ENCODE peak calls at places on chromosomes 3 and 15, in ten cellular contexts. One of them, this sample, is unnamed.

GRCh38 chr15:74383695-74384565 is 16.5 kb upstream of the CYP11A1 start:
- DNase-seq in tibial nerve: no peak
- DNase-seq in suprapubic skin: no peak
- DNase-seq in body of pancreas: no peak
- DNase-seq in stomach: peak; percentile 44
- DNase-seq in ovary: no peak
- DNase-seq in heart left ventricle: peak; percentile 37
- DNase-seq in HCT116: peak; percentile 57
- DNase-seq in endothelial cell of umbilical vein: no peak
- DNase-seq in breast epithelium: peak; percentile 63
- DNase-seq in this sample: no peak

GRCh38 chr3:193826126-193826795 is 233.3 kb downstream of the OPA1 start:
- DNase-seq in tibial nerve: peak; percentile 10
- DNase-seq in suprapubic skin: no peak
- DNase-seq in body of pancreas: no peak
- DNase-seq in stomach: peak; percentile 54
- DNase-seq in ovary: peak; percentile 62
- DNase-seq in heart left ventricle: no peak
- DNase-seq in HCT116: no peak
- DNase-seq in endothelial cell of umbilical vein: peak; percentile 6
- DNase-seq in breast epithelium: peak; percentile 44
- DNase-seq in this sample: no peak

GRCh38 chr15:51076898-51077564 is 17.7 kb downstream of the TNFAIP8L3 start:
- DNase-seq in tibial nerve: no peak
- DNase-seq in suprapubic skin: peak; percentile 80
- DNase-seq in body of pancreas: peak; percentile 18
- DNase-seq in stomach: peak; percentile 34
- DNase-seq in ovary: peak; percentile 90
- DNase-seq in heart left ventricle: peak; percentile 85
- DNase-seq in HCT116: no peak
- DNase-seq in endothelial cell of umbilical vein: no peak
- DNase-seq in breast epithelium: no peak
- DNase-seq in this sample: no peak

GRCh38 chr15:84721381-84721780 is 5.4 kb upstream of the SEC11A start:
- DNase-seq in tibial nerve: no peak
- DNase-seq in suprapubic skin: no peak
- DNase-seq in body of pancreas: no peak
- DNase-seq in stomach: no peak
- DNase-seq in ovary: no peak
- DNase-seq in heart left ventricle: no peak
- DNase-seq in HCT116: no peak
- DNase-seq in endothelial cell of umbilical vein: no peak
- DNase-seq in breast epithelium: no peak
- DNase-seq in this sample: no peak

GRCh38 chr15:42137461-42138261 is 18.8 kb downstream of the PLA2G4F start:
- DNase-seq in tibial nerve: peak; percentile 64
- DNase-seq in suprapubic skin: peak; percentile 65
- DNase-seq in body of pancreas: no peak
- DNase-seq in stomach: peak; percentile 25
- DNase-seq in ovary: peak; percentile 20
- DNase-seq in heart left ventricle: no peak
- DNase-seq in HCT116: peak; percentile 57
- DNase-seq in endothelial cell of umbilical vein: peak; percentile 66
- DNase-seq in breast epithelium: no peak
- DNase-seq in this sample: peak; percentile 25

GRCh38 chr3:194206375-194206774 is 70.4 kb downstream of the HES1 start:
- DNase-seq in tibial nerve: no peak
- DNase-seq in suprapubic skin: no peak
- DNase-seq in body of pancreas: peak; percentile 41
- DNase-seq in stomach: no peak
- DNase-seq in ovary: peak; percentile 51
- DNase-seq in heart left ventricle: no peak
- DNase-seq in HCT116: no peak
- DNase-seq in endothelial cell of umbilical vein: peak; percentile 76
- DNase-seq in breast epithelium: peak; percentile 51
- DNase-seq in this sample: peak; percentile 46

GRCh38 chr3:112454098-112454884 is 45.0 kb downstream of the BTLA start:
- DNase-seq in tibial nerve: no peak
- DNase-seq in suprapubic skin: no peak
- DNase-seq in body of pancreas: no peak
- DNase-seq in stomach: no peak
- DNase-seq in ovary: no peak
- DNase-seq in heart left ventricle: no peak
- DNase-seq in HCT116: no peak
- DNase-seq in endothelial cell of umbilical vein: no peak
- DNase-seq in breast epithelium: no peak
- DNase-seq in this sample: no peak

GRCh38 chr15:66622677-66623076 is 56.9 kb upstream of the LCTL start:
- DNase-seq in tibial nerve: no peak
- DNase-seq in suprapubic skin: no peak
- DNase-seq in body of pancreas: no peak
- DNase-seq in stomach: no peak
- DNase-seq in ovary: no peak
- DNase-seq in heart left ventricle: no peak
- DNase-seq in HCT116: no peak
- DNase-seq in endothelial cell of umbilical vein: no peak
- DNase-seq in breast epithelium: no peak
- DNase-seq in this sample: no peak

GRCh38 chr15:92621972-92622533 is 33.5 kb downstream of the FAM174B start:
- DNase-seq in tibial nerve: no peak
- DNase-seq in suprapubic skin: no peak
- DNase-seq in body of pancreas: no peak
- DNase-seq in stomach: no peak
- DNase-seq in ovary: no peak
- DNase-seq in heart left ventricle: no peak
- DNase-seq in HCT116: no peak
- DNase-seq in endothelial cell of umbilical vein: no peak
- DNase-seq in breast epithelium: no peak
- DNase-seq in this sample: no peak

GRCh38 chr15:66800584-66801235 is 98.7 kb downstream of the SMAD6 start:
- DNase-seq in tibial nerve: no peak
- DNase-seq in suprapubic skin: peak; percentile 62
- DNase-seq in body of pancreas: no peak
- DNase-seq in stomach: no peak
- DNase-seq in ovary: no peak
- DNase-seq in heart left ventricle: no peak
- DNase-seq in HCT116: no peak
- DNase-seq in endothelial cell of umbilical vein: no peak
- DNase-seq in breast epithelium: no peak
- DNase-seq in this sample: no peak

GRCh38 chr15:98745179-98745578 is 96.8 kb downstream of the IGF1R start:
- DNase-seq in tibial nerve: no peak
- DNase-seq in suprapubic skin: no peak
- DNase-seq in body of pancreas: no peak
- DNase-seq in stomach: peak; percentile 37
- DNase-seq in ovary: no peak
- DNase-seq in heart left ventricle: no peak
- DNase-seq in HCT116: no peak
- DNase-seq in endothelial cell of umbilical vein: no peak
- DNase-seq in breast epithelium: no peak
- DNase-seq in this sample: no peak

GRCh38 chr15:98744506-98744905 is 96.2 kb downstream of the IGF1R start:
- DNase-seq in tibial nerve: no peak
- DNase-seq in suprapubic skin: no peak
- DNase-seq in body of pancreas: no peak
- DNase-seq in stomach: no peak
- DNase-seq in ovary: no peak
- DNase-seq in heart left ventricle: no peak
- DNase-seq in HCT116: no peak
- DNase-seq in endothelial cell of umbilical vein: no peak
- DNase-seq in breast epithelium: no peak
- DNase-seq in this sample: no peak

GRCh38 chr15:98745650-98746374 is 97.5 kb downstream of the IGF1R start:
- DNase-seq in tibial nerve: no peak
- DNase-seq in suprapubic skin: no peak
- DNase-seq in body of pancreas: no peak
- DNase-seq in stomach: no peak
- DNase-seq in ovary: no peak
- DNase-seq in heart left ventricle: no peak
- DNase-seq in HCT116: no peak
- DNase-seq in endothelial cell of umbilical vein: no peak
- DNase-seq in breast epithelium: no peak
- DNase-seq in this sample: no peak

GRCh38 chr15:98746375-98746679 is 98.0 kb downstream of the IGF1R start:
- DNase-seq in tibial nerve: no peak
- DNase-seq in suprapubic skin: no peak
- DNase-seq in body of pancreas: no peak
- DNase-seq in stomach: no peak
- DNase-seq in ovary: no peak
- DNase-seq in heart left ventricle: no peak
- DNase-seq in HCT116: no peak
- DNase-seq in endothelial cell of umbilical vein: no peak
- DNase-seq in breast epithelium: no peak
- DNase-seq in this sample: no peak

DNA sequence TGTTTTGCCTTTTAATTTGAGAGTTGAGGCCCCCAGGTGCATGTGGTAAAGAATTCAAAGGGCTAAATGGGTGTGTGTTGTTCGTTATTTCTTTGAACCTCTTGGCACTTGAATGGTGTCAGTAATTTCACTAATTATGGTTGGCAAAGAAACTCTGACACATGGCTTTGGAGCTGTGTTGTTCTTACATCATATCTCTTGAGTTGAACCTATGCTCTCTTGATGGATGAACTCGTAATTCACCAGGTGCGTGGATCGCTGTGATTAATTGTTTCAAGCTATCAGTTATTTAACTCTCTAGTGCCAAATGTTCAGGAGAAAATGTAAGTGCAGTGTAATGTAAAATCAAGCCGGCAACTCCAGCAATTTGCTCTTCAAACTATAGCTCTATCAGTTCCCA is 98.4 kb downstream of the IGF1R start:
- DNase-seq in tibial nerve: no peak
- DNase-seq in suprapubic skin: no peak
- DNase-seq in body of pancreas: no peak
- DNase-seq in stomach: no peak
- DNase-seq in ovary: no peak
- DNase-seq in heart left ventricle: no peak
- DNase-seq in HCT116: no peak
- DNase-seq in endothelial cell of umbilical vein: no peak
- DNase-seq in breast epithelium: no peak
- DNase-seq in this sample: no peak
- TF ChIP-seq POLR2A in tibial nerve: no peak
- TF ChIP-seq POLR2A in suprapubic skin: no peak
- TF ChIP-seq POLR2A in body of pancreas: no peak
- TF ChIP-seq POLR2A in stomach: no peak
- TF ChIP-seq POLR2A in ovary: no peak
- TF ChIP-seq POLR2A in heart left ventricle: no peak
- TF ChIP-seq POLR2A in HCT116: no peak
- TF ChIP-seq POLR2A in endothelial cell of umbilical vein: no peak
- TF ChIP-seq POLR2A in breast epithelium: no peak
- TF ChIP-seq POLR2A in this sample: no peak

DNA sequence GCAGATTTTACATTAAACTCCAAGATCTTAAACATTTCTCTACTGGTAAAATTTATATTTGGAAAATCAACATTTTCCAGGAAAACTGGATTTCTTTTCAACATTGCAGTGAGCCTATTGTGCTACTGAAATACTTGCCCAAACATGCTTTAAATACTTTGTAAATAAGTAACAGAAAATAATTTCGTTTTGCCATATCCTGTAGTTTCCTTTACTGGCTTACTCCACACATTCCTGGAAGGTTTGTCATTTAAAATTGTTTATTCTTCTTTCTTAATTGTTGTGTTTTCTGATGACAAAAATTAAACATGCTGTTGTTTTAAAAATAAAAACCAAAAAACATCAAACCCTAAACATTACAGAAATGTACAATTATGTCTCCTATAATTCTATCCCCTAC is 22.0 kb downstream of the ACAD11 start:
- DNase-seq in tibial nerve: no peak
- DNase-seq in suprapubic skin: no peak
- DNase-seq in body of pancreas: no peak
- DNase-seq in stomach: no peak
- DNase-seq in ovary: no peak
- DNase-seq in heart left ventricle: no peak
- DNase-seq in HCT116: no peak
- DNase-seq in endothelial cell of umbilical vein: peak; percentile 45
- DNase-seq in breast epithelium: no peak
- DNase-seq in this sample: no peak
- H3K4me3 ChIP-seq in tibial nerve: no peak overlapping the region
- H3K4me3 ChIP-seq in suprapubic skin: no peak overlapping the region
- H3K4me3 ChIP-seq in body of pancreas: no peak overlapping the region
- H3K4me3 ChIP-seq in stomach: no peak overlapping the region
- H3K4me3 ChIP-seq in ovary: no peak overlapping the region
- H3K4me3 ChIP-seq in heart left ventricle: no peak overlapping the region
- H3K4me3 ChIP-seq in HCT116: no peak overlapping the region
- H3K4me3 ChIP-seq in endothelial cell of umbilical vein: no peak overlapping the region
- H3K4me3 ChIP-seq in breast epithelium: no peak overlapping the region
- H3K4me3 ChIP-seq in this sample: no peak overlapping the region

GRCh38 chr3:120450914-120451669 is at the start of gene FSTL1:
- DNase-seq in tibial nerve: peak; percentile 60
- DNase-seq in suprapubic skin: peak; percentile 85
- DNase-seq in body of pancreas: no peak
- DNase-seq in stomach: no peak
- DNase-seq in ovary: peak; percentile 83
- DNase-seq in heart left ventricle: peak; percentile 82
- DNase-seq in HCT116: no peak
- DNase-seq in endothelial cell of umbilical vein: peak; percentile 67
- DNase-seq in breast epithelium: peak; percentile 45
- DNase-seq in this sample: peak; percentile 38
- TF ChIP-seq POLR2A in tibial nerve: peak; percentile 58
- TF ChIP-seq POLR2A in suprapubic skin: no peak
- TF ChIP-seq POLR2A in body of pancreas: peak; percentile 50
- TF ChIP-seq POLR2A in stomach: no peak
- TF ChIP-seq POLR2A in ovary: peak; percentile 65
- TF ChIP-seq POLR2A in heart left ventricle: no peak
- TF ChIP-seq POLR2A in HCT116: no peak
- TF ChIP-seq POLR2A in endothelial cell of umbilical vein: peak; percentile 95
- TF ChIP-seq POLR2A in breast epithelium: peak; percentile 71
- TF ChIP-seq POLR2A in this sample: peak; percentile 27

GRCh38 chr3:94009612-94010011 is 18.8 kb downstream of the STX19 start:
- DNase-seq in tibial nerve: no peak
- DNase-seq in suprapubic skin: no peak
- DNase-seq in body of pancreas: no peak
- DNase-seq in stomach: no peak
- DNase-seq in ovary: no peak
- DNase-seq in heart left ventricle: no peak
- DNase-seq in HCT116: no peak
- DNase-seq in endothelial cell of umbilical vein: no peak
- DNase-seq in breast epithelium: no peak
- DNase-seq in this sample: no peak

GRCh38 chr3:94008253-94008652 is 20.1 kb downstream of the STX19 start:
- DNase-seq in tibial nerve: no peak
- DNase-seq in suprapubic skin: no peak
- DNase-seq in body of pancreas: no peak
- DNase-seq in stomach: no peak
- DNase-seq in ovary: no peak
- DNase-seq in heart left ventricle: no peak
- DNase-seq in HCT116: no peak
- DNase-seq in endothelial cell of umbilical vein: no peak
- DNase-seq in breast epithelium: no peak
- DNase-seq in this sample: no peak

GRCh38 chr3:94001191-94001590 is 21.2 kb downstream of the ARL13B start:
- DNase-seq in tibial nerve: no peak
- DNase-seq in suprapubic skin: no peak
- DNase-seq in body of pancreas: no peak
- DNase-seq in stomach: no peak
- DNase-seq in ovary: no peak
- DNase-seq in heart left ventricle: no peak
- DNase-seq in HCT116: no peak
- DNase-seq in endothelial cell of umbilical vein: no peak
- DNase-seq in breast epithelium: no peak
- DNase-seq in this sample: no peak

GRCh38 chr3:94001825-94002495 is 22.0 kb downstream of the ARL13B start:
- DNase-seq in tibial nerve: no peak
- DNase-seq in suprapubic skin: no peak
- DNase-seq in body of pancreas: no peak
- DNase-seq in stomach: no peak
- DNase-seq in ovary: no peak
- DNase-seq in heart left ventricle: no peak
- DNase-seq in HCT116: no peak
- DNase-seq in endothelial cell of umbilical vein: no peak
- DNase-seq in breast epithelium: no peak
- DNase-seq in this sample: no peak

GRCh38 chr3:94004301-94004910 is 24.0 kb downstream of the STX19 start:
- DNase-seq in tibial nerve: no peak
- DNase-seq in suprapubic skin: no peak
- DNase-seq in body of pancreas: no peak
- DNase-seq in stomach: no peak
- DNase-seq in ovary: no peak
- DNase-seq in heart left ventricle: no peak
- DNase-seq in HCT116: peak; percentile 37
- DNase-seq in endothelial cell of umbilical vein: peak; percentile 73
- DNase-seq in breast epithelium: no peak
- DNase-seq in this sample: no peak
- H3K4me3 ChIP-seq in tibial nerve: peak overlapping the region; percentile 33
- H3K4me3 ChIP-seq in suprapubic skin: peak overlapping the region; percentile 30
- H3K4me3 ChIP-seq in body of pancreas: no peak overlapping the region
- H3K4me3 ChIP-seq in stomach: no peak overlapping the region
- H3K4me3 ChIP-seq in ovary: peak overlapping the region; percentile 6
- H3K4me3 ChIP-seq in heart left ventricle: peak overlapping the region; percentile 26
- H3K4me3 ChIP-seq in HCT116: no peak overlapping the region
- H3K4me3 ChIP-seq in endothelial cell of umbilical vein: peak overlapping the region; percentile 48
- H3K4me3 ChIP-seq in breast epithelium: peak overlapping the region; percentile 42
- H3K4me3 ChIP-seq in this sample: no peak overlapping the region